ENCODE peak calls at places on chromosomes 11 and 22, in seven cellular contexts. One of them, this sample, is unnamed.

GRCh38 chr22:46763051-46763705 is 728 bp downstream of the TBC1D22A start:
- DNase-seq in endothelial cell of umbilical vein: peak
- DNase-seq in gastrocnemius medialis: no peak
- DNase-seq in thoracic aorta: no peak
- DNase-seq in caudate nucleus: no peak
- DNase-seq in PC-3: no peak
- DNase-seq in right cardiac atrium: peak
- DNase-seq in this sample: peak

GRCh38 chr22:43858156-43858895 is 4.0 kb downstream of the SULT4A1 start:
- DNase-seq in thoracic aorta: no peak
- DNase-seq in endothelial cell of umbilical vein: no peak
- DNase-seq in caudate nucleus: no peak
- DNase-seq in PC-3: no peak
- DNase-seq in gastrocnemius medialis: no peak
- DNase-seq in right cardiac atrium: no peak
- DNase-seq in this sample: no peak

GRCh38 chr22:29481265-29482000 is 1.4 kb downstream of the NEFH start:
- DNase-seq in PC-3: no peak
- DNase-seq in gastrocnemius medialis: no peak
- DNase-seq in right cardiac atrium: no peak
- DNase-seq in endothelial cell of umbilical vein: no peak
- DNase-seq in caudate nucleus: no peak
- DNase-seq in thoracic aorta: no peak
- DNase-seq in this sample: no peak

GRCh38 chr11:131910491-131911387 is 540.3 kb downstream of the NTM start:
- DNase-seq in gastrocnemius medialis: no peak
- DNase-seq in PC-3: no peak
- DNase-seq in endothelial cell of umbilical vein: peak
- DNase-seq in right cardiac atrium: no peak
- DNase-seq in thoracic aorta: no peak
- DNase-seq in caudate nucleus: no peak
- DNase-seq in this sample: no peak

GRCh38 chr22:25176799-25177198 is 22.9 kb upstream of the CRYBB3 start:
- DNase-seq in caudate nucleus: no peak
- DNase-seq in endothelial cell of umbilical vein: no peak
- DNase-seq in PC-3: no peak
- DNase-seq in thoracic aorta: no peak
- DNase-seq in right cardiac atrium: no peak
- DNase-seq in gastrocnemius medialis: no peak
- DNase-seq in this sample: no peak

GRCh38 chr22:50114221-50114981 is 24.6 kb downstream of the MOV10L1 start:
- DNase-seq in gastrocnemius medialis: no peak
- DNase-seq in caudate nucleus: no peak
- DNase-seq in endothelial cell of umbilical vein: peak
- DNase-seq in right cardiac atrium: no peak
- DNase-seq in thoracic aorta: no peak
- DNase-seq in PC-3: peak
- DNase-seq in this sample: no peak

GRCh38 chr11:132683602-132684001 is 848.7 kb downstream of the OPCML start:
- DNase-seq in thoracic aorta: no peak
- DNase-seq in gastrocnemius medialis: no peak
- DNase-seq in endothelial cell of umbilical vein: no peak
- DNase-seq in right cardiac atrium: no peak
- DNase-seq in caudate nucleus: no peak
- DNase-seq in PC-3: no peak
- DNase-seq in this sample: no peak

GRCh38 chr11:80815752-80816453 is 1375.1 kb upstream of the TENM4 start:
- DNase-seq in PC-3: peak
- DNase-seq in thoracic aorta: no peak
- DNase-seq in endothelial cell of umbilical vein: peak
- DNase-seq in gastrocnemius medialis: no peak
- DNase-seq in right cardiac atrium: no peak
- DNase-seq in caudate nucleus: no peak
- DNase-seq in this sample: no peak

GRCh38 chr11:106956887-106957505 is 61.3 kb downstream of the GUCY1A2 start:
- DNase-seq in endothelial cell of umbilical vein: no peak
- DNase-seq in thoracic aorta: no peak
- DNase-seq in caudate nucleus: no peak
- DNase-seq in right cardiac atrium: no peak
- DNase-seq in PC-3: no peak
- DNase-seq in gastrocnemius medialis: no peak
- DNase-seq in this sample: no peak
- H3K27ac ChIP-seq in endothelial cell of umbilical vein: no peak
- H3K27ac ChIP-seq in thoracic aorta: no peak
- H3K27ac ChIP-seq in caudate nucleus: no peak
- H3K27ac ChIP-seq in right cardiac atrium: no peak
- H3K27ac ChIP-seq in PC-3: no peak
- H3K27ac ChIP-seq in gastrocnemius medialis: no peak
- H3K27ac ChIP-seq in this sample: no peak

DNA sequence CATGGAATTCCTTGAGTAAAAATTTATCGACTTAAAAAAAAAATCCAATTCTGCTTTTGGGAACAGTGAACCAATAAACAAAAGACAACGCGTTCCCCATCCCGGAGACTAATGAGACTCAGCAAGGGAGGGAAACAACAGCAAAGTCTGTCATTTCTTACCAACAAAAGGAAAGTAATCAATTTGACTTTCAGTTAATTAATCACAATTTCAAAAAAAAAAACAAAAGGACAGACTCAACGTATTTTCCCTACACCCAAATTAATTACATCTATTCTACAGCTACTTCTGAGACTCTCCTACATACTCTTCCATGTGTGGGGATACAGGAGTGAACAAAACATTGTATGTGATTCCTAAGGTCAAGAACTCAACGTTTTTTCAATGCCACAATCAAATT is 1.9 kb downstream of the RDX start:
- DNase-seq in thoracic aorta: no peak
- DNase-seq in caudate nucleus: no peak
- DNase-seq in endothelial cell of umbilical vein: peak
- DNase-seq in gastrocnemius medialis: no peak
- DNase-seq in right cardiac atrium: no peak
- DNase-seq in PC-3: no peak
- DNase-seq in this sample: no peak
- H3K27ac ChIP-seq in thoracic aorta: no peak
- H3K27ac ChIP-seq in caudate nucleus: peak
- H3K27ac ChIP-seq in endothelial cell of umbilical vein: peak
- H3K27ac ChIP-seq in gastrocnemius medialis: peak
- H3K27ac ChIP-seq in right cardiac atrium: no peak
- H3K27ac ChIP-seq in PC-3: no peak
- H3K27ac ChIP-seq in this sample: no peak

GRCh38 chr11:85539740-85540139 is 87.4 kb downstream of the DLG2 start:
- DNase-seq in caudate nucleus: no peak
- DNase-seq in gastrocnemius medialis: no peak
- DNase-seq in thoracic aorta: no peak
- DNase-seq in right cardiac atrium: no peak
- DNase-seq in endothelial cell of umbilical vein: no peak
- DNase-seq in PC-3: no peak
- DNase-seq in this sample: no peak
- H3K27ac ChIP-seq in caudate nucleus: no peak
- H3K27ac ChIP-seq in gastrocnemius medialis: peak
- H3K27ac ChIP-seq in thoracic aorta: no peak
- H3K27ac ChIP-seq in right cardiac atrium: no peak
- H3K27ac ChIP-seq in endothelial cell of umbilical vein: no peak
- H3K27ac ChIP-seq in PC-3: no peak
- H3K27ac ChIP-seq in this sample: peak

GRCh38 chr11:126929186-126930085 is 71.1 kb downstream of the KIRREL3 start:
- DNase-seq in right cardiac atrium: peak
- DNase-seq in thoracic aorta: no peak
- DNase-seq in caudate nucleus: peak
- DNase-seq in PC-3: no peak
- DNase-seq in gastrocnemius medialis: no peak
- DNase-seq in endothelial cell of umbilical vein: no peak
- DNase-seq in this sample: no peak
- H3K27ac ChIP-seq in right cardiac atrium: no peak
- H3K27ac ChIP-seq in thoracic aorta: no peak
- H3K27ac ChIP-seq in caudate nucleus: peak
- H3K27ac ChIP-seq in PC-3: no peak
- H3K27ac ChIP-seq in gastrocnemius medialis: no peak
- H3K27ac ChIP-seq in endothelial cell of umbilical vein: no peak
- H3K27ac ChIP-seq in this sample: peak

GRCh38 chr11:101444164-101444563 is 139.6 kb downstream of the TRPC6 start:
- DNase-seq in caudate nucleus: no peak
- DNase-seq in thoracic aorta: no peak
- DNase-seq in gastrocnemius medialis: no peak
- DNase-seq in endothelial cell of umbilical vein: no peak
- DNase-seq in right cardiac atrium: no peak
- DNase-seq in PC-3: peak
- DNase-seq in this sample: no peak

GRCh38 chr11:101444851-101445250 is 139.0 kb downstream of the TRPC6 start:
- DNase-seq in caudate nucleus: no peak
- DNase-seq in right cardiac atrium: no peak
- DNase-seq in thoracic aorta: no peak
- DNase-seq in PC-3: no peak
- DNase-seq in gastrocnemius medialis: no peak
- DNase-seq in endothelial cell of umbilical vein: no peak
- DNase-seq in this sample: no peak

GRCh38 chr11:101442936-101443521 is 140.8 kb downstream of the TRPC6 start:
- DNase-seq in endothelial cell of umbilical vein: no peak
- DNase-seq in gastrocnemius medialis: no peak
- DNase-seq in right cardiac atrium: no peak
- DNase-seq in thoracic aorta: no peak
- DNase-seq in PC-3: no peak
- DNase-seq in caudate nucleus: no peak
- DNase-seq in this sample: no peak

GRCh38 chr11:101441747-101442146 is 142.1 kb downstream of the TRPC6 start:
- DNase-seq in thoracic aorta: peak
- DNase-seq in endothelial cell of umbilical vein: no peak
- DNase-seq in caudate nucleus: no peak
- DNase-seq in right cardiac atrium: peak
- DNase-seq in PC-3: peak
- DNase-seq in gastrocnemius medialis: peak
- DNase-seq in this sample: peak

GRCh38 chr11:101442171-101442570 is 141.6 kb downstream of the TRPC6 start:
- DNase-seq in thoracic aorta: no peak
- DNase-seq in gastrocnemius medialis: no peak
- DNase-seq in right cardiac atrium: no peak
- DNase-seq in endothelial cell of umbilical vein: no peak
- DNase-seq in caudate nucleus: no peak
- DNase-seq in PC-3: peak
- DNase-seq in this sample: no peak
- H3K27ac ChIP-seq in thoracic aorta: peak
- H3K27ac ChIP-seq in gastrocnemius medialis: peak
- H3K27ac ChIP-seq in right cardiac atrium: peak
- H3K27ac ChIP-seq in endothelial cell of umbilical vein: no peak
- H3K27ac ChIP-seq in caudate nucleus: no peak
- H3K27ac ChIP-seq in PC-3: no peak
- H3K27ac ChIP-seq in this sample: peak

DNA sequence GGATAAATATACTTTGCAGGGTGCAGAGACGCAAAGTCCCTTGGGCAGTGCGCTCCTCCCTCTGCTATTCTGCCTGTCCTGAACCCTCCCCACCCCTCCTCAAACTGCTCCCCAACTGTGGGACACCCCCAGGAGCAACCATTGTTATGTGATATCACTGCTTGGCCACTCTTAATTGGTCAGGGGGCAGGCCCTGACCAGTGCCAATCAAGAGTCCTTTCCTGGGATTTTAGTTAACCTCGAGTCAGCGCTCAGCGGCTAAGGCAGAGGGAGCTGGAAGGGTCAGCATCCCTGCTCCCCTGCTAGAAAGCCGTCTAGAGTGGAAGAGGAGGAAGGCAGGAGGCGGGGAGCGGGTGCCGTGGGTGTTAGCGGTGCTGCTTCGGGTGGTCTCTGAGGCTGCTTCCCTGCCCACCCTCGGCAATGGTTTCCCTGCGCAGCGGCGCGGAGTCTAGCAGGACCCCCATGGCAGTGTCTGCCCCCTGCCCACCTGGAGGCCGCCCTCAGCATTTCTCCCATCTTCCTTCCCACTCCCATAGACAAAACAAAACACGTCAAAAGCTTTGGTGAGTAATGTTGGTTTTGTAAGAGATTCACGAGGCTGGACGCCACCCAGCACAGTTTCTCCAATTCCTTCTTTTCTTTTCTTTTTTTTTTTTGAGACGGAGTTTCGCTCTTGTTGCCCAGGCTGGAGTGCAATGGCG is 38.4 kb upstream of the A4GALT start:
- DNase-seq in PC-3: peak
- DNase-seq in thoracic aorta: no peak
- DNase-seq in endothelial cell of umbilical vein: no peak
- DNase-seq in right cardiac atrium: no peak
- DNase-seq in caudate nucleus: no peak
- DNase-seq in gastrocnemius medialis: no peak
- DNase-seq in this sample: no peak
- H3K27ac ChIP-seq in PC-3: no peak
- H3K27ac ChIP-seq in thoracic aorta: no peak
- H3K27ac ChIP-seq in endothelial cell of umbilical vein: no peak
- H3K27ac ChIP-seq in right cardiac atrium: no peak
- H3K27ac ChIP-seq in caudate nucleus: no peak
- H3K27ac ChIP-seq in gastrocnemius medialis: no peak
- H3K27ac ChIP-seq in this sample: no peak

DNA sequence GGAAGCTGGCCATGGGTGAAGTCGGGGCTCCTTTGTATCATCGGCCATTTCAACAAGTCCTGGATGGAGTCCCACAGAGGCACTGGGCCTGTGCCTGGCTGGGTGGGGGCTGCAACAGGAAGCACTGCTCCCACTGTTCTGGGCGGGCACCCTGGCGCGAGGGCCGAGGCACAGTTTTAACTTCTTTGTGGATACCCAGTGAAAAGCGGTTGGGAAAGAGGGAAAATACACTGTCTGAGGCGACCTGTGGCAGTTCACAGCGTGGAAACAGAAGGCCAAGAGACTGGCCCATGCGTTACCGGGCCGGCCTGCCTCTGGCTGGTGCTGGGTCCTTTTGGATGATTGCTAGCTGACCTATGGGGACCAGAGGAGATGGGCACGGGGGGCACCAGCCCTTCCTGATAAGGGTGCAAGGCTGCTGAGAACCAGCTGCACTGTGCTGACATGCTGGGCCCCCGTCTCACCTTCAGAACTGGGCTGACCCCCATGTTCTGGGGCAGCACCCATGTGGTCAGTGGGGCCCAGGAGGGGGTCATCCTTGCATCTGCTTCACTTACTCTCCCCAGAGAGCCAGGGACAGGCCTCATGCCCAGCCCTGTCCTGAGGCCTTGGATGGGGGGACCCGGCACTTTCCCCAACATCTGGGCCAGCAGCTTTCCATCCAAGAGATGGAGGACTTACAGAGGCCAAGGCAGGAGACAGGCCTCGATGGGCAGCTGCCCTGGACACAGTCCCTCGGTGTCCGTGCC is 4.2 kb downstream of the OVOL1 start:
- DNase-seq in PC-3: no peak
- DNase-seq in thoracic aorta: no peak
- DNase-seq in right cardiac atrium: no peak
- DNase-seq in endothelial cell of umbilical vein: no peak
- DNase-seq in caudate nucleus: no peak
- DNase-seq in gastrocnemius medialis: no peak
- DNase-seq in this sample: no peak
- H3K27ac ChIP-seq in PC-3: no peak
- H3K27ac ChIP-seq in thoracic aorta: no peak
- H3K27ac ChIP-seq in right cardiac atrium: no peak
- H3K27ac ChIP-seq in endothelial cell of umbilical vein: no peak
- H3K27ac ChIP-seq in caudate nucleus: no peak
- H3K27ac ChIP-seq in gastrocnemius medialis: no peak
- H3K27ac ChIP-seq in this sample: no peak

This sample was measured in left ventricle myocardium inferior.